ENCODE peak calls at places on chromosomes 1 and 21, in five cellular contexts. I, A, L, W and G are unnamed samples.

GRCh38 chr1:207825719-207826556 is 74.1 kb downstream of the CD46 start:
- DNase-seq in L (peak), A (no peak), W (no peak), I (peak), G (no peak)

GRCh38 chr1:111595807-111596206 is 23.8 kb upstream of the RAP1A start:
- DNase-seq in W (no peak), L (no peak), A (no peak), I (no peak), G (no peak)

GRCh38 chr1:230772457-230773395 is 25.5 kb downstream of the CAPN9 start:
- DNase-seq in L (peak), A (peak), I (peak), W (no peak), G (no peak)

GRCh38 chr1:106921186-106921585 is 135.3 kb upstream of the PRMT6 start:
- DNase-seq in I (no peak), L (peak), W (no peak), A (no peak), G (no peak)

GRCh38 chr1:71473331-71473730 is 392.5 kb upstream of the ZRANB2 start:
- DNase-seq in W (no peak), L (no peak), I (no peak), A (no peak), G (no peak)

GRCh38 chr21:42607525-42608102 is 45.8 kb upstream of the PDE9A start:
- DNase-seq in A (no peak), I (no peak), L (no peak), W (no peak), G (no peak)

GRCh38 chr1:56911098-56911497 is 54.7 kb downstream of the C8B start:
- DNase-seq in W (no peak), I (no peak), L (no peak), A (no peak), G (no peak)

GRCh38 chr1:88433556-88433955 is 250.5 kb upstream of the PKN2 start:
- DNase-seq in W (no peak), I (no peak), A (no peak), L (no peak), G (no peak)

GRCh38 chr1:107889524-107889923 is 75.5 kb downstream of the VAV3 start:
- DNase-seq in L (no peak), W (no peak), I (no peak), A (no peak), G (no peak)

GRCh38 chr21:38349111-38349746 is 92.4 kb downstream of the KCNJ15 start:
- DNase-seq in L (peak), A (no peak), W (no peak), I (no peak), G (no peak)

GRCh38 chr1:161069731-161070270 is at the start of gene ARHGAP30:
- DNase-seq in L (no peak), W (no peak), A (peak), I (peak), G (no peak)

GRCh38 chr1:44594353-44594752 is 79.9 kb downstream of the TMEM53 start:
- DNase-seq in L (no peak), A (no peak), I (no peak), W (no peak), G (no peak)

GRCh38 chr1:33320619-33321165 is at the start of gene A3GALT2:
- DNase-seq in I (no peak), L (no peak), W (no peak), A (no peak), G (no peak)

GRCh38 chr1:33337994-33338494 is 17.1 kb upstream of the A3GALT2 start:
- DNase-seq in A (no peak), W (no peak), I (no peak), L (peak), G (no peak)

GRCh38 chr1:89657886-89658285 is 25.0 kb downstream of the LRRC8C start:
- DNase-seq in I (no peak), W (no peak), A (no peak), L (no peak), G (no peak)

GRCh38 chr1:88802950-88803349 is 88.4 kb downstream of the GTF2B start:
- DNase-seq in I (no peak), W (no peak), L (peak), A (no peak), G (no peak)

GRCh38 chr1:81549588-81550127 is 251.1 kb upstream of the ADGRL2 start:
- DNase-seq in I (no peak), L (peak), W (no peak), A (no peak), G (no peak)

GRCh38 chr1:203177471-203178039 is 1.9 kb upstream of the MYBPH start:
- DNase-seq in A (no peak), I (no peak), L (no peak), W (no peak), G (no peak)

GRCh38 chr1:47374501-47374900 is 40.9 kb downstream of the CMPK1 start:
- DNase-seq in I (no peak), A (no peak), W (no peak), L (no peak), G (no peak)

GRCh38 chr1:163085041-163085903 is 16.1 kb downstream of the RGS4 start:
- DNase-seq in W (no peak), A (no peak), I (no peak), L (peak), G (no peak)

GRCh38 chr1:223022641-223023473 is 120.2 kb downstream of the TLR5 start:
- DNase-seq in W (peak), L (no peak), I (peak), A (peak), G (no peak)

GRCh38 chr1:54542962-54543539 is 5.0 kb upstream of the ACOT11 start:
- DNase-seq in A (no peak), L (peak), W (no peak), I (no peak), G (no peak)

GRCh38 chr1:204760350-204761134 is 75.0 kb upstream of the LRRN2 start:
- DNase-seq in I (no peak), W (no peak), A (no peak), L (peak), G (no peak)

GRCh38 chr21:42117229-42118048 is 46.3 kb downstream of the UMODL1 start:
- DNase-seq in A (peak), W (peak), I (peak), L (peak), G (peak)

GRCh38 chr1:235075955-235076308 is 52.7 kb downstream of the TOMM20 start:
- DNase-seq in A (no peak), I (no peak), L (peak), W (no peak), G (no peak)

GRCh38 chr1:198047913-198048312 is 108.9 kb upstream of the NEK7 start:
- DNase-seq in W (no peak), A (no peak), I (no peak), L (no peak), G (no peak)

GRCh38 chr1:172146149-172146850 is 274.2 kb upstream of the C1orf105 start:
- DNase-seq in W (no peak), A (no peak), L (peak), I (no peak), G (no peak)

GRCh38 chr1:36339215-36339614 is 15.8 kb upstream of the EVA1B start:
- DNase-seq in A (no peak), I (no peak), L (no peak), W (no peak), G (no peak)

GRCh38 chr1:150008699-150009098 is 1.8 kb downstream of the OTUD7B start:
- DNase-seq in A (no peak), I (no peak), L (no peak), W (no peak), G (no peak)

DNA sequence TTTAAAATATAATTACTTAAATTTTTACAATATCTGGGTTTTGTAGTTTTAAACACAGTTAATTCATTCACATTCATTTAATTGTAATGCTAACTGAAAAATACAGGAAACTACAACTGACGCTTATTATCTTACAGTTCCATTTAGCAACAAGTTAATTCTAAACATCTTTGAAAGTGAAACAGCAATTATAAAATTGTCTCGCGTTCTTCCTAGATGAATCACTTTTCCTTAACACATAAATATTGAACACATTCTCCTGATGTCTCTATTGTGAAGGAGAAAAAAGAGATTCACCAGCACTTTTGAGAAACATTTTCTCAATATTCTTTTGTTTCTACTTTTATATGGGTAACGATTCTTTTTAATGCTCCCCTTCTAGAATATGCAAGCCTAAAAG is 6.4 kb downstream of the PTGFR start:
- DNase-seq in W (no peak), I (no peak), A (no peak), L (no peak), G (no peak)
- TF ChIP-seq CTCF in W (no peak), I (no peak), A (no peak), L (no peak), G (no peak)

DNA sequence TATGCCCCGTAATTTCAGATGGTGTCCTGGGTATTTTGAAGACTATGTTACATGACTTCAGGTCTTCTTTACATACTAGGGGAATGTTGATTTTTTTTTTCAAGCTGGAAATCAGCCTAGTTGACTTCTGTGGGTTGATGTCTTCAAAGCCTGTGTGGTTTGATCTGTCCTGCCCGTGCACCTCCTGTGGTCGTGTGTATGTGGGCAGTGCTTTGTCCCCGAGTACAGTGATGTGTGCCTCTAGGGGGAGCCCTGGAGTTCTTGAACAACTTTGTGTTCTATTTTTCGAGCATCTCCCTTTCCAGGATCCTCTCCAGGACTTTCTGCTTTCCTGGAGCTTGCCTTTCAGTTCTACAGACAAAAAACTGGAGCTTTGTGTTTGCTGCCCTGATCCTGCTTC is 28.9 kb downstream of the OBSCN start:
- DNase-seq in L (peak), W (no peak), I (no peak), A (no peak), G (peak)
- TF ChIP-seq CTCF in L (peak), W (peak), I (peak), A (peak), G (peak)

GRCh38 chr1:220565670-220566069 is 37.7 kb downstream of the MARK1 start:
- DNase-seq in I (no peak), W (no peak), L (no peak), A (no peak), G (no peak)
- TF ChIP-seq CTCF in I (no peak), W (no peak), L (no peak), A (no peak), G (no peak)

DNA sequence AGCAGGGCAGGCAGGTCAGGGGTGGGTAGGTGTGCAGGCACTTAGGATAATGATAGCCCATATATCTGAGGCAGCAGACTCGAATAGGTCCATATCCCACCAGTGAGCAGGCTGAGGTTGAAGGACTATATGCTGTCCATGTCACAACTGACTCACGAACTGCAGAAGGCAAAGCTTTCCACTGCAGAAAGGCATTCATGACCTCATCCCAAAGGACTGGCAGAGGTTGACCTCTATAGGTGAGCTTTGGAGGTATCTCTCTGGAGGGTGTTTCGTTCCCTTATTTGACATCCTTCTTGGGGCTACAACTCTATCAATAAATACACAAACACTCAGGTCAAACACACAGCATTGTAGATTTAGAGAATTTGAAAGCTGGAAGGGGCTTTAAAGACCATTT is 42.8 kb upstream of the MARK1 start:
- DNase-seq in A (no peak), I (no peak), W (no peak), L (no peak), G (no peak)
- TF ChIP-seq CTCF in A (no peak), I (no peak), W (no peak), L (no peak), G (no peak)

DNA sequence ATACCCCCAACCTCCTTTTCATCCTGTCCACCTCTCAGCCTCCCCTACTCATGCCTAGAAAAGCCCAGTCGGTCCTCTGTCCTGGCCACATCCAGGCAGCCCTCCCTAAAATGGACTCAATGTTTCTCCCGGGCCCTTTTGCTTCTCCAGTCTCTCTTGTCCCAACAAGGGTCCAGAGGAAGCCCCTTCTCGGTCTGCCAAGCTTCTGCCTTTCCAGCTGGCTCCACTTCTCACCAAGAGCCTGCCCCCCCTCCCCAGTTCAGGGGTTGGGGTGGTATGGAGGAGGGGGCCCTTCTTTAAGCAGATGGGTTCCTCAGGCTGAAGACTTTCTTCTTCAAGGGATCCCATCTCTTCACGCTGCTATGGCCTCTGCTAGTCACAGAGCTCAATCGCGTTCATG is 23.9 kb downstream of the RAB7B start:
- DNase-seq in A (no peak), W (no peak), I (no peak), L (no peak), G (no peak)
- TF ChIP-seq CTCF in A (no peak), W (no peak), I (no peak), L (no peak), G (no peak)